ENCODE peak calls at places on chromosomes 4 and X, in nine cellular contexts. I is HCT116; E is ureter; Q is NCI-H1105; S is aorta; C is stimulated activated CD8-positive, alpha-beta memory T cell treated with anti-CD3 and anti-CD28 coated beads, Interleukin-7, amount 100 ng/mL, for 1 hour; T is AG10803; K is HT-29; W is activated CD4-positive, CD25-positive, alpha-beta regulatory T cell treated with anti-CD3 and anti-CD28 coated beads, Interleukin-2, amount 50 U/mL, for 72 hours. F is an unnamed sample.

GRCh38 chr4:138070816-138071215 is 171.3 kb downstream of the SLC7A11 start:
- DNase-seq in K (no peak), C (no peak), T (no peak), I (no peak), W (no peak), Q (no peak), S (no peak), E (no peak), F (no peak)

GRCh38 chrX:41090568-41091238 is 5.5 kb downstream of the USP9X start:
- DNase-seq in W (no peak), Q (no peak), T (no peak), E (no peak), S (no peak), C (no peak), I (no peak), K (no peak), F (no peak)

GRCh38 chr4:161990721-161991120 is 173.1 kb downstream of the FSTL5 start:
- DNase-seq in Q (no peak), E (no peak), C (no peak), T (no peak), I (no peak), S (no peak), W (no peak), K (no peak), F (no peak)

GRCh38 chr4:169410839-169411770 is 140.3 kb upstream of the SH3RF1 start:
- DNase-seq in C (no peak), Q (no peak), S (no peak), T (peak), E (peak), K (peak), W (no peak), I (no peak), F (no peak)

GRCh38 chr4:164012396-164013027 is 518.0 kb downstream of the TMA16 start:
- DNase-seq in I (peak), E (no peak), Q (no peak), S (no peak), W (no peak), C (no peak), K (peak), T (no peak), F (no peak)

GRCh38 chrX:103797691-103798090 is 21.1 kb downstream of the PLP1 start:
- DNase-seq in I (no peak), Q (no peak), S (no peak), K (no peak), E (no peak), T (no peak), W (no peak), C (no peak), F (no peak)

GRCh38 chrX:130705591-130705990 is 197.4 kb downstream of the ENOX2 start:
- DNase-seq in T (no peak), E (no peak), W (no peak), I (no peak), S (no peak), K (no peak), Q (no peak), C (no peak), F (no peak)

GRCh38 chr4:81605278-81605677 is 133.6 kb upstream of the RASGEF1B start:
- DNase-seq in Q (no peak), K (peak), E (no peak), C (no peak), S (no peak), T (no peak), I (no peak), W (no peak), F (no peak)

GRCh38 chr4:84965558-84966381 is 720 bp downstream of the WDFY3 start:
- DNase-seq in C (no peak), I (no peak), E (peak), K (peak), Q (peak), T (peak), S (peak), W (no peak), F (no peak)

GRCh38 chrX:22686138-22686541 is 313.6 kb upstream of the DDX53 start:
- DNase-seq in T (peak), I (no peak), C (no peak), W (no peak), E (peak), K (no peak), S (no peak), Q (peak), F (no peak)

GRCh38 chr4:3304831-3305609 is 12.2 kb downstream of the RGS12 start:
- DNase-seq in C (no peak), E (no peak), K (no peak), W (peak), Q (no peak), S (peak), I (no peak), T (no peak), F (no peak)